ENCODE peak calls at places on chromosome 16, in ten cellular contexts. T is transverse colon, Y is prostate gland, E is body of pancreas, N is heart left ventricle, D is ovary, R is K562, O is testis, B is uterus, G is GM12878. C is an unnamed sample.

GRCh38 chr16:2156025-2156848 is 655 bp downstream of the TRAF7 start:
- DNase-seq in T (no peak), Y (no peak), E (no peak), N (no peak), D (peak), R (peak), O (no peak), B (peak), G (no peak), C (peak)

GRCh38 chr16:54140057-54140787 is 146.4 kb downstream of the IRX3 start:
- DNase-seq in T (no peak), Y (no peak), E (peak), N (no peak), D (no peak), R (no peak), O (peak), B (no peak), G (no peak), C (no peak)

GRCh38 chr16:89345663-89346150 is 128.2 kb downstream of the ZNF778 start:
- DNase-seq in T (no peak), Y (peak), E (peak), N (no peak), D (no peak), R (no peak), O (no peak), B (no peak), G (no peak), C (no peak)

GRCh38 chr16:2820836-2821482 is 3.9 kb downstream of the PRSS21 start:
- DNase-seq in T (peak), Y (no peak), E (no peak), N (no peak), D (no peak), R (no peak), O (no peak), B (no peak), G (no peak), C (no peak)

GRCh38 chr16:88478889-88479794 is 26.1 kb downstream of the ZFPM1 start:
- DNase-seq in T (peak), Y (no peak), E (peak), N (peak), D (no peak), R (no peak), O (peak), B (no peak), G (no peak), C (no peak)

GRCh38 chr16:80682435-80683070 is 121.8 kb downstream of the CDYL2 start:
- DNase-seq in T (no peak), Y (no peak), E (no peak), N (no peak), D (no peak), R (no peak), O (no peak), B (no peak), G (no peak), C (no peak)

GRCh38 chr16:16150117-16150877 is 73.0 kb downstream of the ABCC6 start:
- DNase-seq in T (peak), Y (peak), E (peak), N (peak), D (peak), R (no peak), O (peak), B (peak), G (no peak), C (peak)

GRCh38 chr16:54090602-54091001 is 196.0 kb downstream of the IRX3 start:
- DNase-seq in T (no peak), Y (no peak), E (no peak), N (no peak), D (no peak), R (no peak), O (no peak), B (no peak), G (no peak), C (no peak)

GRCh38 chr16:89697616-89698331 is 3.7 kb downstream of the SPATA2L start:
- DNase-seq in T (no peak), Y (no peak), E (no peak), N (peak), D (peak), R (peak), O (no peak), B (no peak), G (no peak), C (no peak)

DNA sequence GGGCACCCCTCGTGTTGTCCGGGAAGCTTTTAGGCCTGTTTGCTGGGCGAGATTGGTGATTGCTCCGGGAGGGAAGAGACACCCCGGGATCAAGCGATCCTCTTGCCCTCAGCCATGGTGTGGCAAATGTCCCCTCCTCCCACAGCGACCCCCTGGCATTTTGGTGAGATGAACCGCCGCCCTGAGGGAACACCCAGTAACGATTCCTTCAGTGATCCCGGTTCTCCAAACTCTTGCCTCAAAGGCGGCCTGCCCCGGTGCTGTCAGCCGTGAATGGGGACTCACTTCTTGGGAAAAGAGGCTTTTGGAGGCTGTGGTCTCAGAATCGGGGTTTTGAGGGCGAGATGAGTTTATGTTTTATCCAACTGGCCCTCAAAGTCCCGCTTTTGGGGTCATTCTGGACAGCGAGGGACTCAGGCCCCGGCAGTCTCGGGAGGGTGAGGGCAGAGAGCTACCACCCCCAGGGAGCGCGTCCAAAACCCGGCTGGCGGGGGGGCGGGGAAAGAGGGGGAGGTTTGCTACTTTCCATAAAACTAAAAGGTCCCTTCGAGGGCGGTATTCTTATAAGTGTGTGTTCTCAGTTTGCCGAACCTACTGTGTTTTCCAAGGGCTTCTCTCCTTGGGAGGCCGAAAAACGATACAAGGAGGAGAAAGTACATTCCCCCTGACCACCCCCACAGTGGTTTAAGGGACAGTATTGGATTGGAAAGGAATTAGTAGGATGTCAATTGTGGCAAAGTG is 232.7 kb downstream of the MRTFB start:
- DNase-seq in T (peak), Y (no peak), E (peak), N (no peak), D (no peak), R (peak), O (peak), B (peak), G (no peak), C (no peak)
- TF ChIP-seq POLR2A in T (no peak), Y (no peak), E (peak), N (no peak), D (no peak), R (no peak), O (no peak), B (no peak), G (no peak), C (no peak)

DNA sequence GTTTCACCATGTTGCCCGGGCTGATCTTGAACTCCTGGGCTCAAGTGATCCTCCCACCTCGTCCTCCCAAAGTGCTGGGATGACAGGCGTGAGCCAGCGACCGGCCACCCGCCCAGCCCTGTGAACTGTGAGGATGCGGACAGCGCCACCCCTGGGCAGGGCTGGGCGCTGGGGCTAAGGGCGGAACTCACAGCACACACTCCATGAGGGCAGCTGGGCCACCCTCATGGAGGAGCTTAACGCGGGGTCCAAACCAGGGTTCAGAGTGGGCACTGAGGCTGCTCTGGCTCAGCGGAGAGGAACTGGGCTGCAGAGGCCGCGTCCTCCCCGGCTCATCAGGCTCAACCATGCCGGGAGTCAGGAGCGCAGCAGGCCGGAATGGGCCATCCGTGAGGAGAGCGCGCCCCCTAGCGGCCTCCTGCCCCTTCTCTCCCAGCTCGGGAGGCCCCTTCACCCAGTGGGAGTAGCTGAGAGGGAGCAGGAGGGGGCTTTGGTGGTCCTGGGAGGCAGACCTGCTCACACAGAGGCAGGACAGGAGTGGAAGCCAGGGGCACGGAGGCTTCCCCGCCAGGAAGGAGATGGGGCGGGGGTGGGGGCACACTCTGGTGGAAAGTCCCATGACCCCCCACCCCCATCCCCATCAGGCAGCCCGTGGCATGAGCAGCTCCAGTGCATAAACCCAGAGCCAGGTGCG is 13.8 kb downstream of the CORO7 start:
- DNase-seq in T (peak), Y (peak), E (peak), N (peak), D (peak), R (peak), O (peak), B (peak), G (no peak), C (peak)
- TF ChIP-seq POLR2A in T (no peak), Y (no peak), E (no peak), N (no peak), D (no peak), R (no peak), O (no peak), B (no peak), G (no peak), C (no peak)

GRCh38 chr16:67192781-67193260 is 866 bp downstream of the E2F4 start:
- DNase-seq in T (no peak), Y (no peak), E (no peak), N (no peak), D (no peak), R (peak), O (no peak), B (no peak), G (no peak), C (no peak)

GRCh38 chr16:67191410-67191994 is 453 bp upstream of the E2F4 start:
- DNase-seq in T (no peak), Y (no peak), E (no peak), N (no peak), D (no peak), R (no peak), O (no peak), B (no peak), G (no peak), C (no peak)

GRCh38 chr16:67190041-67190440 is at the start of gene EXOC3L1:
- DNase-seq in T (no peak), Y (no peak), E (no peak), N (no peak), D (no peak), R (no peak), O (no peak), B (no peak), G (no peak), C (no peak)

GRCh38 chr16:67190448-67191399 is 788 bp upstream of the EXOC3L1 start:
- DNase-seq in T (no peak), Y (no peak), E (no peak), N (no peak), D (no peak), R (no peak), O (no peak), B (no peak), G (no peak), C (no peak)

DNA sequence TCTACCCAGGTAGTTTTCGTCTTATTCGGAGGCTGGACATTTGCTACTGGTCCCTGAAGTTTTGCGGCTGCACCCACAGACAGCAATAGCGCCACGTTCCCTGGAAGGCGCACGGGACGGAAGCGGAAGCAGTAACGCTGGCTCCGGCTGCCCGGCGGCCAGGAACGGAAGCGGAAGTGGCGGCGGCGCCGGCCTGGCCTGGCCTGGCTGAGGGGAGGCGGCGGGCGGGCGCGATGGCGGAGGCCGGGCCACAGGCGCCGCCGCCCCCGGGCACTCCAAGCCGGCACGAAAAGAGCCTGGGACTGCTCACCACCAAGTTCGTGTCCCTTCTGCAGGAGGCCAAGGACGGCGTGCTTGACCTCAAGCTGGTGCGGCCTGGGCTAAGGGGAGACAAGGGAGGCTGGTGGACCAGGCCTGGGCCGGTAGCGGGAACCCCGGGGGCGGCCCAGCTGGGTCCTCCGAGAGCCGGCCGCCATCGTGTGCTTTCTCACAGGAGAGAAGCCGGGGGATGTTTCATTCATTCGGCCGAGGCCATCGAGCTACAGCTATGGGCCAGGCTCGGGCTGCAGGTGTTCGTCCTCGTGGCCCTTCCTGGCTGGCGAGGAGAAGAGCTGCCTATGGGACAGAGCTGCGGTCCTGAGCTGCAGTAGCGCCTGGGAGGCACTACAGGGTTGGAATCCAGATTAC is at the start of gene E2F4:
- DNase-seq in T (peak), Y (peak), E (peak), N (peak), D (peak), R (peak), O (peak), B (peak), G (peak), C (peak)
- TF ChIP-seq POLR2A in T (peak), Y (peak), E (peak), N (peak), D (peak), R (peak), O (no peak), B (peak), G (peak), C (peak)

GRCh38 chr16:22195695-22196558 is 10.2 kb upstream of the EEF2K start:
- DNase-seq in T (peak), Y (peak), E (peak), N (peak), D (peak), R (peak), O (peak), B (peak), G (peak), C (peak)
- TF ChIP-seq POLR2A in T (peak), Y (peak), E (peak), N (peak), D (peak), R (peak), O (no peak), B (no peak), G (peak), C (peak)

DNA sequence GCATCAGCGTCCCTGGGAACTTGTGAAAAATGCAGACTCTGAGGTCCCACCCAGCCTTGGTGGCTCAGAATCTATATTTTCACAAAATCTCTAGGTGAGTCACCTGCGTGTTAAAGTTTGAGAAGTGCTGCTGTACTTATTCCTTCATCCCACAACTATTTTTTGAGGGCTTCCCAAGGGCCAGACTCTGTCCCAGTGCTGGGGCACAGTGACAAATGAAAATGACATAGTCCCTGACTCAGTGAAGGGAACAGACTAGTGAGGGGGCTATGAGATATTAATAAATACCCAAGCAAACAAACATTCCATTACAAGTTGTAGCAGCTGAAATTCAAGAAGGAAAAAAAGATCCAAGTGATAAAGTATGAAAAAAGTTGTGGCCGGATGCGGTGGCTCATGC is 9.9 kb upstream of the EMP2 start:
- DNase-seq in T (no peak), Y (no peak), E (no peak), N (no peak), D (no peak), R (no peak), O (no peak), B (no peak), G (no peak), C (no peak)
- TF ChIP-seq POLR2A in T (no peak), Y (no peak), E (no peak), N (no peak), D (no peak), R (no peak), O (no peak), B (no peak), G (no peak), C (no peak)

GRCh38 chr16:71289732-71290062 is 495 bp upstream of the CMTR2 start:
- DNase-seq in T (no peak), Y (no peak), E (no peak), N (no peak), D (no peak), R (no peak), O (no peak), B (no peak), G (no peak), C (no peak)

GRCh38 chr16:71288570-71288889 is 672 bp downstream of the CMTR2 start:
- DNase-seq in T (no peak), Y (no peak), E (no peak), N (no peak), D (no peak), R (no peak), O (no peak), B (no peak), G (no peak), C (no peak)

GRCh38 chr16:71287454-71287853 is 1.7 kb downstream of the CMTR2 start:
- DNase-seq in T (no peak), Y (no peak), E (no peak), N (no peak), D (no peak), R (no peak), O (no peak), B (no peak), G (no peak), C (no peak)

GRCh38 chr16:71287903-71288302 is 1.3 kb downstream of the CMTR2 start:
- DNase-seq in T (no peak), Y (no peak), E (no peak), N (no peak), D (no peak), R (no peak), O (no peak), B (no peak), G (no peak), C (no peak)

DNA sequence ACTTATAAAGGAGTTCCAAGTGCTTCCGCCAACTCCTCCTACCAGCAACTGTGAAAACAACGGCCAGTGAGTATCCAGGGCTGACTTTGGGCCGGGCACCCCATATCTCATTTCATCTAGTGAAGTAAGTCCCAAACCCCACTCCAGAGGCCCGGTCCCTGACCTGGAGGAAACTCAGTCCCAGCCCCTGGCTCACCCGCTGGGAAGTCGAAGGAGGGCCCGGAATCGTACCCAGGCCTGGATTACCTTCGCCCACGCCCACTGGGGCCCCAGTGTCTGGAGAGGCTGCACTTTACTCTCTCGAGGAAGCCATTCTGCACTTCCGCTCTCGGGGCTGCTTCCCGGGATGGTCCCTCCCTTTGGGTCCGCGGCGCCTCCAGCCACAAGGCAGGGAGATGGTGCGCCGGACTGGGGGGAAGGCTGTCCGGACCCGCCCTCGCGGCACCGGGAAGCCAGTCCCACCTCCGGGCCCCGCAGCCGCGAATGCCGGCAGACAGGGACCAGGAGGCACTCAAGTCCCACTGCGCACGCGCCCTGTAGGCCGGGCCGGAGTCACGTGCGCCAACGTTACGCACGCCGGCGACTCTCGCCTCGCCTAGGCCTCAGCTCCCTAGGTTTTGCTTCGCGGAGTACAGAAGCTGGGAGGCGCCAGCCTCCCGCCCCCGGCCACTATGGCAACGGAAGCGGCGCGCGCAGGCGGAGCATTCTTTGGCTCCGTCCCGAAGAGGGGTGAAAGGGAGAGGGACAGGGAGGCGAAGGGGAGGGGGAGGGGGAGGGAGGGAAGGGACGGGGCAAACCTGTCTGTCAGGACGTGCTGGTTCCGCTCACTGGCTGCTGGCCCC is at the start of gene CMTR2:
- DNase-seq in T (peak), Y (peak), E (peak), N (peak), D (peak), R (peak), O (peak), B (peak), G (peak), C (peak)
- TF ChIP-seq POLR2A in T (peak), Y (peak), E (peak), N (peak), D (peak), R (peak), O (no peak), B (no peak), G (peak), C (peak)

DNA sequence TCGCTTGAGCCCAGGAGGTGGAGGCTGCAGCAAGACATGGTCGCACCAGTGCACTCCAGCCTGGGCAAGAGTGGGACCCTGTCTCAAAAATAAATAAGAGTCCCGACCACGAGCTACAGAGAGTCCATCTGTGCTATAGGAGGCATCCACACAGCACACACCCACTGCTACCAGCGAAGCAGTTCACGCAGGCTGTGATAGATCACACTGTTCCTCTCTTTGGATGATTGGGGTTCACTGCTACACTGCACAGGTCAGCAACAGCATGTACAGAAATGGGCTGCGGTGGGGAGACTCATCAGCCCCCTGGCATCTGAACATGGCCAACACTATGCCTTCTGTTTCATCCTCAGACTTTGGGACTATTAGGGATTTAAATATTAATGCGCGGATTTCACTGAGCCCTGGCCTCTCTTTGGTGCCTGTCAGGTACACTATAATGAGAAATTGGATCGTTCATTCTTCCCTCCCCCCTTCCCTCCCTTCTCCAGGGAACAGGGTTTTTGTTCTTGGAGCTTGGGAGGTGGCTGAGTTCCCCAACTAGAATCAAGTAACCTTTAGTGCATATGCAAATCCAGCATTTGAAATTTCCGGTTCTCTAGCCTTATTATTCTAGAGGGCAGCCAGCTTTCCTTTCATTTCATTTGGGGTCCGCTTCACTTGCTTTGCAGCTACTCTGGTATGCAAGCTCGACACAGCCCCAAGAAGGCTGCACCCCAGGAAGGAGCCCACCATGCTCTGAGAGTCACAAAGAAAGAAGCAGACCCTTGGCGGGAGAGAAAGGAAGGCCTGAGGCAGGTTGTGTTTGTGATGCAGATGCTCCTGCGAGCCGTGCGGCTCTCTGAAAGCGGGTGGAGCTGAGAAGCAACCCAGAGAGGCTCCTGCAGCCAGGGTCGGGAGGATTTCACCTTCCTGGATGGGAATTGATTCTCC is 34.1 kb downstream of the PMM2 start:
- DNase-seq in T (no peak), Y (no peak), E (no peak), N (no peak), D (no peak), R (no peak), O (no peak), B (no peak), G (no peak), C (no peak)
- TF ChIP-seq POLR2A in T (no peak), Y (no peak), E (no peak), N (no peak), D (no peak), R (no peak), O (no peak), B (no peak), G (peak), C (no peak)